ENCODE peak calls at places on chromosomes 13 and 19, in six cellular contexts. U is fibroblast of the aortic adventitia; V is upper lobe of right lung; O is CD8-positive, alpha-beta T cell; Z is brain microvascular endothelial cell; D is GM23338. Y is an unnamed sample.

GRCh38 chr13:112679381-112679780 is 10.5 kb upstream of the ATP11A start:
- DNase-seq in D (no peak), V (peak), U (no peak), Z (no peak), O (no peak), Y (no peak)

GRCh38 chr13:65154661-65155447 is 2075.3 kb downstream of the PCDH9 start:
- DNase-seq in O (no peak), Z (no peak), U (no peak), V (no peak), D (no peak), Y (peak)

GRCh38 chr13:79710376-79710775 is 229.4 kb downstream of the NDFIP2 start:
- DNase-seq in Z (no peak), D (no peak), O (no peak), U (peak), V (no peak), Y (no peak)

GRCh38 chr13:57527114-57527770 is 104.3 kb upstream of the PCDH17 start:
- DNase-seq in O (no peak), Z (no peak), U (no peak), D (no peak), V (no peak), Y (no peak)

GRCh38 chr19:19488875-19489690 is 26.3 kb downstream of the TSSK6 start:
- DNase-seq in Z (peak), O (peak), U (peak), D (peak), V (peak), Y (peak)

GRCh38 chr13:110957181-110957884 is 42.5 kb upstream of the ANKRD10 start:
- DNase-seq in V (no peak), D (peak), O (no peak), Z (no peak), U (no peak), Y (no peak)

GRCh38 chr13:40777166-40777956 is 6.4 kb upstream of the MRPS31 start:
- DNase-seq in Z (peak), D (peak), U (peak), O (peak), V (no peak), Y (peak)

GRCh38 chr19:2561895-2562294 is 86.0 kb downstream of the GADD45B start:
- DNase-seq in D (no peak), O (peak), U (no peak), V (no peak), Z (no peak), Y (peak)

GRCh38 chr19:2035590-2035991 is 15.5 kb downstream of the MKNK2 start:
- DNase-seq in O (no peak), Z (no peak), U (no peak), D (peak), V (peak), Y (peak)

GRCh38 chr19:47512183-47512947 is 2.5 kb downstream of the NAPA start:
- DNase-seq in U (peak), Z (no peak), O (no peak), D (no peak), V (no peak), Y (no peak)

GRCh38 chr19:46413262-46414031 is at the start of gene CCDC8:
- DNase-seq in U (peak), Z (peak), O (no peak), D (peak), V (peak), Y (no peak)

GRCh38 chr13:32538234-32538620 is 368 bp downstream of the N4BP2L2 start:
- DNase-seq in D (no peak), U (no peak), V (peak), O (no peak), Z (peak), Y (peak)

DNA sequence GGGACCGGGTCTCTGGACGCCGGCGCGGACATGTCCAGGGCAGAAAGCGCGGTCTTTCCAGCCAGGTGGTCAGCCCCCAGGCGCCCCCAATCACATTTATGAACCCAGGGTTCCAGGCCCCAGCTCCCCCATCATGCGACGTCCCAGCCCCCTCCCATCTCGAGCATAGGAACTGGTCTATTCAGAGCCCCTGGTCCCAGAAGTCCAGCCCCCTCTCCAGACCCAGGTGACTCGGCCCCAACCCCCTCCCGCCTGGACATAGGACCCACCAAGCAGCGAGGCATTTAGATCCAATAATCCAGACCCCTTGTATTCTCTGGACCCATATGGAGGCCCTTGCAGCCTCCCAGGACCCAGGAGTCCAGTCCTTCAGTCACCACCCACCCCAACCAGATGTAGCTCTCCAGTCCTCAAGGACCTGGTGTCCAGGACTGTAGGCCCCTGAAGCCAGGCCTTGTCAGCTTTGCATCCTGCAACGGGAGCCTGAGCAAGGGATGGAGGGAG is 501 bp downstream of the APLP1 start:
- DNase-seq in V (no peak), U (no peak), O (no peak), D (peak), Z (no peak), Y (no peak)
- H3K4me3 ChIP-seq in V (peak), U (peak), O (peak), D (peak), Z (peak), Y (peak)

DNA sequence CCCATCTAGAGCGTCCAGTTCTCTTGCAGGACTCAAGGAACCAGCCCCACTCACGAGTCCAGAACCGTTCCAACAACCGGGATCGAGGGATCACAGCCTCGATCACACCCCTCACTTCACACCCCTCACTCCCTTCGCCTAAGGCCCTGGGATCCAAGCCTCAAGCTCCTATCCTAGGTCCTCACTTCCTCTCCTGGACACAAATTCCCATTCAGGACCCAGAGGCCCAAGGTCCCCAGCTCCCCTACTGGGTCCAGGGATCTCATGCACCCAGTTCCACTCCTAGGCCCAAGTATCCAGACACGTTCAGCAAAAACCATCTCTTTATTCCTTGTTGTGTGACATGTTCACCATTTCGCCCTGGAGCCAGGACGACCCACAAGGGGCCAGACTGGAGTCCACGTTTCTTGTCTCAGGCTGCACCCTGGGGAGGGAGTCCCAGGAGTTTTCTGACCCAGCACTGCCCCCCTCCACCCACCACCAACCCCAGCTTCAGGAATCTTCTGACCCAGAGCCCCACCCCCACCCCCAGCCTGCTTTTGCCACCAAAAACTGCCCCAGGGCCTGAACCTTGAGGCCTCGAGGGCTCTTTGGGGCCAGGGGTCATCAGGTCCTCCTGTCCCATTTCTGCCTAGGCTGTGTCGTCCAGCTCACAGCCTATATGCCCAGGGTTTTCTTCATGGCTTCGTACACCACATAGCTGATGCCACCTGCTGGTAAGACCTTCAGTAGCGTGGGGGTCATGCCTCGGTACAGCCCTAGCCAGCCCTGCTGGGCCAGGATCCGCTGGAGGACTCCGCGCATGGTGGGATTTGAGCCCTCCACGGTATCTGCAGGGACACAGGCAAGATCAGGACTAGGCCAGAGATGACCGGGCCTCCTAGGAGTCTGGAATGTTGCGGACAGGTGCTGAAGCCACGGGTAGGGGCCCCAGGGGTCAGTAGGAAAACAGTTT is 1.4 kb upstream of the KHSRP start:
- DNase-seq in D (no peak), V (no peak), U (no peak), Z (no peak), O (no peak), Y (no peak)
- TF ChIP-seq CTCF in D (peak), V (peak), U (no peak), Z (peak), O (no peak), Y (no peak)

GRCh38 chr13:98216711-98217110 is 39.6 kb upstream of the RNF113B start:
- DNase-seq in O (no peak), Z (no peak), D (no peak), V (no peak), U (no peak), Y (peak)

GRCh38 chr13:98215508-98215907 is 38.4 kb upstream of the RNF113B start:
- DNase-seq in Z (no peak), V (no peak), O (no peak), D (no peak), U (no peak), Y (no peak)

GRCh38 chr13:98216135-98216565 is 39.1 kb upstream of the RNF113B start:
- DNase-seq in Z (peak), V (no peak), U (peak), O (no peak), D (no peak), Y (peak)

GRCh38 chr13:98214707-98215106 is 37.6 kb upstream of the RNF113B start:
- DNase-seq in O (no peak), D (no peak), V (no peak), U (no peak), Z (no peak), Y (no peak)

DNA sequence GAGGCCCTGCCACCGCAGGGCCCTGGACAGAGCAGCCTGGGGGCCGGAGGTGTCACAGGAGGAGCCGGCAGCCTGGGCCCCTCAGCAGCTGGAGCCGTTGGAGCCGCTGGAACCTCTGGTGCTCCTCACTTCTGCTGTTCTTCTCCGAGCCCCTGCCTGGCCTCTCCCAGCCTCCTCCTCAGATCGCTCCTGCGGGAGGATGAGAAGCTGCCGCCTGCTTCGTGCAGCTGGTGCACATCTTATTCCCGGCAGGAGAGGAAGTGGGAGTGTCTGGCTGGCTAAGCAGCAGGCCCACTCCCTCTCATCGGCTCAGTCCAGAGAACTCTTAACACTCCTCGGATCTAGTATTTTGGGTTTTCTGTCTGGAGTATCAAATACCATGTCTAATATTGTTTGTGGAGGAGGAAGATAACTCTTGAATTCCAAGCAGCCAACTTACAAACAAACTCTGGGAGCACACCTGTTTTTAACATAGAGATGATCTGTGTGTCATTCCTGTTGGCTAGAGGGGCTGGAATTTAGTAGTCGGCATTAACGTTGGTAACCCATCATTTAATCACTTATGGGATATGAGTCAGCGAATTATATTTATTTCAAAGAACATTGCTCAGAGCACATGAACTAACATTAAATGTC is 37.1 kb upstream of the RNF113B start:
- DNase-seq in O (no peak), D (no peak), V (no peak), Z (no peak), U (peak), Y (no peak)
- H3K4me3 ChIP-seq in O (no peak), D (no peak), V (no peak), Z (no peak), U (no peak), Y (no peak)

GRCh38 chr13:20594276-20594675 is 27.3 kb downstream of the IFT88 start:
- DNase-seq in O (no peak), U (no peak), Z (no peak), V (no peak), D (no peak), Y (no peak)
- TF ChIP-seq CTCF in O (no peak), U (no peak), Z (no peak), V (no peak), D (no peak), Y (no peak)

Y was measured in GM12865.